ENCODE peak calls at places on chromosomes 3 and 15, in seven cellular contexts. T is fibroblast of lung, F is upper lobe of right lung, G is cardiac muscle cell, O is left ventricle myocardium inferior, H is breast epithelium, Y is astrocyte. L is an unnamed sample.

GRCh38 chr3:184241447-184242296 is 7.1 kb downstream of the ALG3 start:
- DNase-seq in T (peak), F (peak), G (peak), O (peak), H (no peak), Y (no peak), L (no peak)

GRCh38 chr3:133880886-133881455 is 14.7 kb downstream of the RAB6B start:
- DNase-seq in T (no peak), F (peak), G (no peak), O (no peak), H (no peak), Y (no peak), L (no peak)

GRCh38 chr3:178777718-178778411 is 241.6 kb downstream of the KCNMB2 start:
- DNase-seq in T (no peak), F (no peak), G (no peak), O (no peak), H (no peak), Y (peak), L (peak)

GRCh38 chr3:74591946-74592345 is 22.5 kb downstream of the CNTN3 start:
- DNase-seq in T (peak), F (no peak), G (no peak), O (no peak), H (no peak), Y (no peak), L (no peak)

GRCh38 chr15:64634020-64634419 is 141.4 kb downstream of the RBPMS2 start:
- DNase-seq in T (no peak), F (no peak), G (peak), O (no peak), H (no peak), Y (peak), L (no peak)

GRCh38 chr3:127987309-127987995 is 64.8 kb upstream of the SEC61A1 start:
- DNase-seq in T (no peak), F (no peak), G (no peak), O (no peak), H (no peak), Y (no peak), L (no peak)

GRCh38 chr15:51046016-51046415 is 48.7 kb downstream of the TNFAIP8L3 start:
- DNase-seq in T (no peak), F (no peak), G (no peak), O (no peak), H (no peak), Y (no peak), L (no peak)

GRCh38 chr15:63560741-63561448 is 36.3 kb upstream of the FBXL22 start:
- DNase-seq in T (no peak), F (no peak), G (no peak), O (no peak), H (no peak), Y (no peak), L (peak)

GRCh38 chr3:159170436-159171003 is 368.7 kb downstream of the MFSD1 start:
- DNase-seq in T (no peak), F (no peak), G (peak), O (no peak), H (no peak), Y (peak), L (peak)

GRCh38 chr3:71163216-71163918 is 420.2 kb downstream of the FOXP1 start:
- DNase-seq in T (no peak), F (no peak), G (peak), O (no peak), H (no peak), Y (no peak), L (no peak)

GRCh38 chr15:60299452-60300047 is 98.2 kb downstream of the ANXA2 start:
- DNase-seq in T (peak), F (no peak), G (peak), O (no peak), H (peak), Y (peak), L (peak)

GRCh38 chr3:178181085-178181484 is 355.2 kb upstream of the KCNMB2 start:
- DNase-seq in T (no peak), F (no peak), G (no peak), O (no peak), H (no peak), Y (no peak), L (no peak)

GRCh38 chr3:40827942-40828688 is 303.4 kb downstream of the ZNF621 start:
- DNase-seq in T (no peak), F (no peak), G (peak), O (peak), H (no peak), Y (no peak), L (no peak)

GRCh38 chr3:4231041-4231440 is 72.1 kb upstream of the SETMAR start:
- DNase-seq in T (no peak), F (no peak), G (no peak), O (no peak), H (no peak), Y (no peak), L (no peak)

GRCh38 chr3:23301817-23302216 is 98.7 kb downstream of the UBE2E2 start:
- DNase-seq in T (no peak), F (no peak), G (no peak), O (no peak), H (no peak), Y (no peak), L (no peak)

GRCh38 chr3:182028081-182028480 is 316.4 kb downstream of the SOX2 start:
- DNase-seq in T (no peak), F (no peak), G (no peak), O (no peak), H (no peak), Y (peak), L (no peak)

GRCh38 chr3:162738778-162739177 is 1242.2 kb downstream of the OTOL1 start:
- DNase-seq in T (no peak), F (no peak), G (no peak), O (no peak), H (no peak), Y (peak), L (no peak)

GRCh38 chr3:156816091-156816793 is 9.9 kb upstream of the LEKR1 start:
- DNase-seq in T (peak), F (peak), G (peak), O (peak), H (no peak), Y (peak), L (no peak)

GRCh38 chr3:18086078-18086477 is 339.1 kb downstream of the SATB1 start:
- DNase-seq in T (no peak), F (no peak), G (no peak), O (no peak), H (no peak), Y (no peak), L (no peak)
- H3K27ac ChIP-seq in T (no peak), F (no peak), G (no peak), O (no peak), H (no peak), Y (no peak), L (no peak)

GRCh38 chr15:89909611-89910010 is 3.1 kb downstream of the ARPIN start:
- DNase-seq in T (no peak), F (no peak), G (no peak), O (no peak), H (no peak), Y (no peak), L (no peak)
- H3K27ac ChIP-seq in T (no peak), F (no peak), G (no peak), O (no peak), H (no peak), Y (no peak), L (no peak)

GRCh38 chr15:95169701-95170459 is 938.5 kb downstream of the MCTP2 start:
- DNase-seq in T (peak), F (no peak), G (no peak), O (no peak), H (no peak), Y (no peak), L (no peak)

GRCh38 chr15:95174281-95174680 is 942.9 kb downstream of the MCTP2 start:
- DNase-seq in T (peak), F (no peak), G (peak), O (no peak), H (no peak), Y (peak), L (no peak)

GRCh38 chr15:95170587-95171380 is 939.4 kb downstream of the MCTP2 start:
- DNase-seq in T (no peak), F (no peak), G (peak), O (no peak), H (no peak), Y (no peak), L (no peak)

GRCh38 chr15:95174880-95175279 is 943.5 kb downstream of the MCTP2 start:
- DNase-seq in T (peak), F (no peak), G (peak), O (no peak), H (no peak), Y (peak), L (no peak)

DNA sequence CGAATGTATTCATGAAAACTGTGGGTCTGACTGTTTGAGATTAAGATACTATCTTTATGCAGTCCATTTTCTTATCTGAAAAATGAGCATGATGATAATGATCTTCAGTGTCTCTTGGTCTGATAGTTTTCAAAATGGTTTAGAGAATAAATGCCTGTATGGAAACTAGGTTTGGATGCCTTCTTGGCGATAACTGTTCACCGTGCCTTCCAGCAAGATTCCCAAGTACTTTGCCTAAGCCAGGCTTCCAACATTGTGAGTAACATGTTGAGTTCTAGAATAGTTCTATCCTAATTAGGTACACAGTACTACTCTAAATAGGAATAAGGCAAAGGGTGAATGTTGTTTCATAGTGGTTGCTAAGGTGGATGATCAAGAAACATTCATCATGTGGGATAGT is 940.2 kb downstream of the MCTP2 start:
- DNase-seq in T (no peak), F (no peak), G (no peak), O (no peak), H (no peak), Y (no peak), L (no peak)
- H3K27ac ChIP-seq in T (no peak), F (no peak), G (no peak), O (no peak), H (peak), Y (no peak), L (no peak)

DNA sequence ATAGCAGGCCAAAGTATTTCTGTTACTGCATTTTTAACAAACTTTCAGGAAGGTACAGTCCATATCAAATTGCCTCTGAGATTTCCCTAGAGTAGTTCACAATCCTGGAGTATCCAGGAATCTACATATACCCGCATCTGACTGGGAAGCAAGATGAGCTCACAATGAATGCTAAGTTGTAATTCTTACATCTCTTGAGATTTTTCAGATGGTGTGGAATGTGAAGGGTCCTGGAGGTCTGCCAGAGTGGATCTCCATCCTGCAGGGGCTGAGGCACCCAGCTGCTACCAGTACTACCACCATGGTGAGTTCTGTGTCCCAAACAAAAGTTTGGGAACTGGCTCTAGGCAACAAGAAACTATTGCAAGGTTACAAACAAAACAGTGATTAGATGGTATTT is 156.7 kb upstream of the CCDC54 start:
- DNase-seq in T (no peak), F (no peak), G (no peak), O (no peak), H (no peak), Y (no peak), L (no peak)
- H3K27ac ChIP-seq in T (no peak), F (no peak), G (no peak), O (no peak), H (no peak), Y (no peak), L (no peak)

DNA sequence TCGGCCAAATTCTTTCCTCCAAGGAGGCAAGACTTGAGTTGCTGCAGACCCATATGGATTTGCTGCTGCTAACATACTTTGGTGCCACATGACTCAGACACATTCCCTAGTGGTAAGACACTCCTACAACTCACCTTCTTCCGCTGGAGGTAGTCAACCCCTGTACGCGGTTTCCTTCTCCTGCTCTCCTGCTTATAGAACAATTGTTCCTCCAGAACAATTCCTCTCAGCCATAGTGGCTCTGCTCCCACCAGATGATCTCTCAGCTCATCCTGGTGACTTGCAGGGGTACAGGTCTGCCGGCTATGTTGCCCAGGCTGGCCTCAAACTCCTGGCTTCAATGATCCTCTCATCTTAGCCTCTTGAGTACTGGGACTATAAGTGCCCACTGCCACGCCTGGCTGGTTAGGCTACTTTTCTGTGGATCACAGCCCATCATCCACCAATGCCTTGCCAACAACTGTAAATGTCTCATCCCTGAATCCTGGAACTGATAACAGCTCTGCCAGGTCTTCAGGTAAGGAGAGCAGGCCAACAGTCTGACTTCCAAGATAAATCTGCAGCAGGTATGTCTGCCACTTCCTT is 2.4 kb upstream of the CXCR6 start:
- DNase-seq in T (no peak), F (no peak), G (no peak), O (no peak), H (no peak), Y (no peak), L (peak)
- H3K27ac ChIP-seq in T (no peak), F (no peak), G (no peak), O (no peak), H (no peak), Y (no peak), L (no peak)

GRCh38 chr3:99875925-99876781 is 58.5 kb downstream of the CMSS1 start:
- DNase-seq in T (peak), F (peak), G (peak), O (peak), H (peak), Y (peak), L (peak)

GRCh38 chr3:99877180-99877579 is 59.5 kb downstream of the CMSS1 start:
- DNase-seq in T (no peak), F (no peak), G (no peak), O (no peak), H (no peak), Y (no peak), L (no peak)

GRCh38 chr3:99875573-99875924 is 57.9 kb downstream of the CMSS1 start:
- DNase-seq in T (peak), F (no peak), G (peak), O (no peak), H (no peak), Y (no peak), L (no peak)

GRCh38 chr3:99879275-99879674 is 61.6 kb downstream of the CMSS1 start:
- DNase-seq in T (no peak), F (no peak), G (no peak), O (no peak), H (no peak), Y (no peak), L (no peak)

DNA sequence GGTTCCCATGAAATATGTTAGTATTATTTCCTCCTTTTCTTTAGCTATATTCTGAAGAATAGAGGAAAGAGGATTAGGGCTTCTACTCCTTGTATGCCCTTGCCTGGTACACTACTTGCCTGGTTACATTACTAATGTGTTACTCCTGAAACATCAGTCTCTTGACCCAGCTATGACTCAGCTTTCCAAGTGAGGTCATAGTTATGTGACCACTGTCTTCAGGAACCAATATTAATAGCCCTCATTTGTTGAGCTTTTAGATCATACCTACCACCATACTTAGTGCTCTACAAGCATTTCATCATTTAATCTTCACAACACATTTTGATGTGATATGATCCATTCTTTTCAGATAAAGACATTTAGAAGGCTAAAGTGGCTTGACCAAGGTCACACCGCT is 60.3 kb downstream of the CMSS1 start:
- DNase-seq in T (peak), F (no peak), G (peak), O (no peak), H (no peak), Y (peak), L (peak)
- H3K27ac ChIP-seq in T (no peak), F (no peak), G (no peak), O (peak), H (peak), Y (peak), L (no peak)

GRCh38 chr15:90049666-90050604 is 48.8 kb downstream of the ZNF710 start:
- DNase-seq in T (no peak), F (no peak), G (no peak), O (no peak), H (no peak), Y (no peak), L (no peak)

GRCh38 chr15:90055182-90055581 is 47.1 kb downstream of the IDH2 start:
- DNase-seq in T (no peak), F (no peak), G (no peak), O (no peak), H (no peak), Y (no peak), L (no peak)

GRCh38 chr15:90058308-90058707 is 44.0 kb downstream of the IDH2 start:
- DNase-seq in T (no peak), F (no peak), G (no peak), O (no peak), H (no peak), Y (no peak), L (no peak)

GRCh38 chr15:90053685-90054466 is 48.4 kb downstream of the IDH2 start:
- DNase-seq in T (no peak), F (no peak), G (no peak), O (no peak), H (no peak), Y (no peak), L (no peak)

GRCh38 chr15:90054618-90055097 is 47.6 kb downstream of the IDH2 start:
- DNase-seq in T (no peak), F (no peak), G (no peak), O (no peak), H (no peak), Y (no peak), L (no peak)
- H3K27ac ChIP-seq in T (no peak), F (no peak), G (peak), O (no peak), H (no peak), Y (no peak), L (no peak)

GRCh38 chr3:25441234-25441856 is 13.3 kb downstream of the RARB start:
- DNase-seq in T (no peak), F (no peak), G (no peak), O (no peak), H (no peak), Y (no peak), L (no peak)

GRCh38 chr3:25447925-25448324 is 19.9 kb downstream of the RARB start:
- DNase-seq in T (no peak), F (no peak), G (no peak), O (no peak), H (no peak), Y (no peak), L (no peak)

GRCh38 chr3:25447285-25447684 is 19.2 kb downstream of the RARB start:
- DNase-seq in T (no peak), F (no peak), G (no peak), O (no peak), H (no peak), Y (no peak), L (no peak)

GRCh38 chr3:25442486-25442885 is 14.4 kb downstream of the RARB start:
- DNase-seq in T (no peak), F (no peak), G (no peak), O (no peak), H (no peak), Y (no peak), L (no peak)

DNA sequence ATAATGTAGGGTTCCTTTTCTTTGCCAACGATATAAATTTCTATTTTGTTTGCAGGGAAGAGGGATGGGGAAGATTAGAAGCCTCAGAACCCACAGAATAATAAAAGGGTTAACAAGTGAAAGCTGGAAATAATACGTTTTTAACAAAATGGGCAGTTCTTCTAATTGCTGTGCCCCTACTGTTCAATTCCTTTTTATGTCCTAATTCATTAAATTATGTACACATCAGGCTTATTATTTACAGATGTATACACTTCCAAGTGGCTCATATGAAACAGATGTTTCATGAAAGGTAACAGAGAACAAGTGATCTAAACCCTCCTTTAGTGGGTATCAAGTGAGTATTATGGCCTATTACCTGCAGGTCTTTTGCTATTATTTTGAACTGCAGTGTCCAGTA is 16.2 kb downstream of the RARB start:
- DNase-seq in T (no peak), F (no peak), G (no peak), O (no peak), H (no peak), Y (no peak), L (no peak)
- H3K27ac ChIP-seq in T (no peak), F (no peak), G (no peak), O (no peak), H (no peak), Y (no peak), L (no peak)